ENCODE peak calls at places on chromosome X, in four cellular contexts. E is fibroblast of mammary gland; W is CD4-positive, alpha-beta T cell; K is Peyer's patch. X is an unnamed sample.

GRCh38 chrX:150364347-150365050 is 1.4 kb downstream of the MAMLD1 start:
- DNase-seq in E (no peak), W (no peak), K (no peak), X (no peak)

GRCh38 chrX:56813318-56813837 is 84.3 kb downstream of the NBDY start:
- DNase-seq in K (peak; percentile 21), W (peak; percentile 73), E (peak; percentile 67), X (peak; percentile 50)

GRCh38 chrX:119095936-119096335 is 23.1 kb downstream of the CT47C1 start:
- DNase-seq in W (no peak), E (peak; percentile 55), K (no peak), X (no peak)

GRCh38 chrX:51024106-51024696 is 113.7 kb downstream of the BMP15 start:
- DNase-seq in W (no peak), K (no peak), E (no peak), X (no peak)

GRCh38 chrX:118545510-118545909 is 49.9 kb downstream of the DOCK11 start:
- DNase-seq in K (no peak), E (no peak), W (no peak), X (peak; percentile 18)

GRCh38 chrX:154000051-154000450 is 19.7 kb downstream of the IRAK1 start:
- DNase-seq in K (no peak), W (no peak), E (no peak), X (no peak)

GRCh38 chrX:52865328-52865980 is 2.4 kb downstream of the XAGE3 start:
- DNase-seq in E (no peak), W (no peak), K (no peak), X (no peak)

GRCh38 chrX:120559799-120560198 is 963 bp downstream of the CUL4B start:
- DNase-seq in W (no peak), K (no peak), E (no peak), X (no peak)

GRCh38 chrX:134444681-134445080 is 15.3 kb upstream of the HPRT1 start:
- DNase-seq in E (no peak), W (no peak), K (no peak), X (no peak)

GRCh38 chrX:56564182-56564885 is 907 bp downstream of the UBQLN2 start:
- DNase-seq in W (no peak), E (peak; percentile 46), K (peak; percentile 50), X (peak; percentile 6)

GRCh38 chrX:125203737-125204578 is 115.7 kb upstream of the TEX13C start:
- DNase-seq in K (no peak), W (no peak), E (no peak), X (no peak)

GRCh38 chrX:74351760-74352159 is 47.8 kb downstream of the ZCCHC13 start:
- DNase-seq in W (no peak), K (no peak), E (peak; percentile 33), X (no peak)

GRCh38 chrX:10085223-10085622 is 71.6 kb upstream of the CLCN4 start:
- DNase-seq in K (no peak), E (no peak), W (no peak), X (no peak)

GRCh38 chrX:368811-369562 is 17.7 kb downstream of the PPP2R3B start:
- DNase-seq in K (no peak), E (peak; percentile 27), W (no peak), X (peak; percentile 42)

GRCh38 chrX:134990475-134991473 is at the start of gene SMIM10:
- DNase-seq in W (no peak), K (peak; percentile 56), E (peak; percentile 84), X (peak; percentile 66)

GRCh38 chrX:145825896-145826295 is 8.3 kb downstream of the SLITRK2 start:
- DNase-seq in K (no peak), E (peak; percentile 14), W (no peak), X (peak; percentile 23)

GRCh38 chrX:53441531-53442321 is 7.6 kb upstream of the HSD17B10 start:
- DNase-seq in W (peak; percentile 34), E (peak; percentile 66), K (peak; percentile 85), X (peak; percentile 37)

GRCh38 chrX:74187211-74187610 is 116.8 kb upstream of the ZCCHC13 start:
- DNase-seq in K (no peak), W (no peak), E (peak; percentile 6), X (no peak)

GRCh38 chrX:29851971-29852605 is 363.3 kb upstream of the MAGEB2 start:
- DNase-seq in E (peak; percentile 7), K (no peak), W (no peak), X (no peak)

GRCh38 chrX:150635952-150636351 is 57.2 kb upstream of the MTMR1 start:
- DNase-seq in K (no peak), W (no peak), E (peak; percentile 83), X (peak; percentile 41)

GRCh38 chrX:67544281-67544680 is 460 bp downstream of the AR start:
- DNase-seq in W (no peak), K (peak; percentile 15), E (peak; percentile 18), X (no peak)

GRCh38 chrX:49172280-49172780 is 632 bp downstream of the PLP2 start:
- DNase-seq in K (peak; percentile 84), E (peak; percentile 59), W (peak; percentile 46), X (no peak)

GRCh38 chrX:2811271-2811670 is 17.5 kb upstream of the GYG2 start:
- DNase-seq in E (peak; percentile 22), W (no peak), K (no peak), X (no peak)

GRCh38 chrX:40496728-40497127 is 84.0 kb upstream of the ATP6AP2 start:
- DNase-seq in E (peak; percentile 7), K (no peak), W (no peak), X (peak; percentile 6)
- TF ChIP-seq CTCF in E (peak; percentile 7), K (no peak), W (no peak), X (peak; percentile 55)

DNA sequence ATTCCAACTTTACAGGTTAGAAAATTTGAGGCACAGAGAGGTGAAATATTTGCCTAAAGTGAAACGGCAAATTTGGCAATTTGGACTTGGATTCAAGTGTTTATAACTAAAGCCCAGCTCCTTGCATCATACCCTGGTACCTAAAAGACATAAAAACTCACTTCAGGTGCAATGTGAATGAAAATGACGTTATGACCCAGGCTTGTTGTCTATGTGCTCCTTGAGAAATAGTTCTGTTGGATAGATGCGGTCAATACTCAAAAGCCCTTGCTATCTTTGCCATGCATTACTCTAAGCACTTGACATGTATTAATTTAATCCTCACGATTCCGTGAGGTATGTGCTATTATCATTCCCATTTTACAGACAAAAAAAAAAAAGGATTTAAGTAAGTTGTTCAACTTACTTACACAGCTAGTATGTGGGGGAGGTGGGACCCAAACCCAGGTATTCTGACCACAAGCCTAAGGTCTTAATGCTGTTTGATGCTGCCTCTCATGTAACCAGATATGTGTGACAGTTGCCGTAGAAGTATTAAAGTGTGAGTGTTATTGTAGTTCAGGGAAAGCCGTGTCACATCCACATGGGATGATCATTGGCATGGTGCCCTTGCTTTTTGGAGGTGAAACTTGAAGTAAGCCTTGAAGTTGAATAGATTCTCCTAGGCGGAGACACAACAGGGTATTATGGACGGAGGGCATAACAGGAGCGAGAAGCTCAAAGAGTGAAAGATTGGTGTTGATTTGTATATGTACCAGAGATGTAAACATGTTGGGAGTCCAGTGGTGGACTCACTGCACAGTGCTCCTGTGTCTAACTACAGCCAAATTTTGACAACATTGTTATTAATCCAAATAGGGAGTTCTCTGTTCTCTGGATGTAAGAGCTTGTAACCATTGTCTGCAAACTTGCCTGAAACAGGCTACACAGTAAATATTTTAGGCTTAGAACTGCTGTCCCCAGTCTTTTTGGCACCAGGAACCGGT is 3.1 kb downstream of the SCML1 start:
- DNase-seq in W (no peak), K (no peak), E (no peak), X (no peak)
- TF ChIP-seq CTCF in W (no peak), K (no peak), E (no peak), X (no peak)

GRCh38 chrX:15973941-15974340 is 119.3 kb upstream of the AP1S2 start:
- DNase-seq in W (no peak), K (no peak), E (peak; percentile 56), X (no peak)

GRCh38 chrX:15977644-15978043 is 123.0 kb upstream of the AP1S2 start:
- DNase-seq in E (no peak), W (no peak), K (no peak), X (no peak)

GRCh38 chrX:15971696-15972095 is 117.1 kb upstream of the AP1S2 start:
- DNase-seq in K (no peak), E (no peak), W (no peak), X (no peak)

GRCh38 chrX:15973299-15973698 is 118.7 kb upstream of the AP1S2 start:
- DNase-seq in W (no peak), K (no peak), E (peak; percentile 54), X (peak; percentile 27)
- TF ChIP-seq CTCF in W (no peak), K (peak; percentile 44), E (peak; percentile 55), X (peak; percentile 71)

GRCh38 chrX:24860140-24860539 is 155.6 kb downstream of the ARX start:
- DNase-seq in W (no peak), E (peak; percentile 27), K (no peak), X (no peak)

GRCh38 chrX:24862343-24862742 is 153.4 kb downstream of the ARX start:
- DNase-seq in E (peak; percentile 47), W (no peak), K (no peak), X (no peak)

GRCh38 chrX:24858004-24858746 is 157.6 kb downstream of the ARX start:
- DNase-seq in E (peak; percentile 55), K (no peak), W (no peak), X (no peak)

DNA sequence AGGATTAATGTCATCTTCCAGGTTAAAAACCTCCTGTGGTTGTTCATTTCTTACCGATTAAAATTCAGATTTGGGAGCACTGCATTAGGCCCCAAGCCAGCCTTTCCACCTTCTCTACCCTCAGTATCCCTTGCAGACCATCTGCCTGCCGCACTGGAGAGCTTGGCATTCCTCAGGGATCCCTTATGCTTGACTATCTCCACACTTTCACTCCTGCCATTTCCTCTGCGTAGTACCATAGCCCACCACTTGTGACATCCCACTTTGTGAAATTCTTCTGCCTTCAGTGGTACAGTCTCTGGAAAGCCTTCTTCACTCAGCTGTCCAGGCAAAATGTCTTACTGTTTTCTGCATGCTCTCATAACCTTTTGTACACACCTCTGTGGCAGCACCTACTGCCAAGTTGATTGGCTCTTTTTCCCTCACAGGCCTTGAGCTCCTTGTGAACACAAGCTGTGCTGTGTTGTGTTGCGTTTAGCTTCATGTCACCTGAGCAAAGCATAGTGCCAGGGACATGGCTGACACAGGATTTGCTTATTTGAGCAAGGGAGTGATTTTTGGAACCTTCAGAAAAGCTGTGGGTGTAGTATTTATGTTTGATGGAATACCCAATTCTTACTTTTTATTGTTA is 156.4 kb downstream of the ARX start:
- DNase-seq in W (no peak), K (no peak), E (no peak), X (no peak)
- TF ChIP-seq CTCF in W (no peak), K (no peak), E (no peak), X (no peak)

DNA sequence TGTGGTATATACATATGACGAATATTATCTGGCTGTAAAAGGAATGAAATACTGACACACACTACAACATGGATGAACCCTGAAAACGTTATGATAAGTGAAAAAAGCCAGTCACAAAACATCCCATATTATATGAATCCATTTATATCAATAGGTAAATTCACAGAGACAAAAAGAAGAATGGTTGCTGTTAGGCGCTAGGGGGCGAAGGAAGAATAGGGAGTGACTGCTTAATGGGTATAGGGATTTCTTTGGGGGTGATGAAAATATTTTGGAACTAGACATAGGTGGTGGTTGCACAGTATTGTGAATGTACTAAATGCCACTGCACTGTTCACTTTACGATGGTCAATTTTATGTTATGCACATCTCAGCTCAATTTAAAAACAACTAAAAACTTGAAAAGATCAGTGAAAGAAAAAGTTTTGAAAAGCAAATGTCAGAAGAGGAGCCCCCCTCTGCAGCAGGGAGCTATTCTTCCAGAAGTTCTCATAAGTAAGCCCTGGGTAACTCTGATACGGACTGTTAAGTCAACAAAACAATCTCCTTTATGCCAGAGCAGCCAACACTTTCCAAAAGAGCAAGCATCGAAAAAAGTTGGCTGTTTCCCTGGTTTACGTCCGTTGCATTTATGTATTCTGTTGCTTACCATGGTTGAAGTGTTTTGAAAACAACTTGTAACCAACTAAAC is 96.3 kb upstream of the EGFL6 start:
- DNase-seq in K (no peak), E (no peak), W (no peak), X (no peak)
- TF ChIP-seq CTCF in K (no peak), E (peak; percentile 20), W (no peak), X (peak; percentile 26)

GRCh38 chrX:45781901-45782553 is 581.4 kb upstream of the DIPK2B start:
- DNase-seq in K (no peak), E (peak; percentile 86), W (no peak), X (no peak)
- TF ChIP-seq CTCF in K (peak; percentile 33), E (peak; percentile 35), W (no peak), X (peak; percentile 50)